ENCODE peak calls at places on chromosomes 1 and 21, in seven cellular contexts. V, J, X, K, S, R and A are unnamed samples. For H3K27me3, H3K36me3 and H3K9me3, the result is how much of the 10 kb centered on the place peaks cover.

GRCh38 chr1:228267962-228268890 is 60.4 kb downstream of the OBSCN start:
- DNase-seq in V (no peak), J (peak), X (no peak), K (no peak), S (no peak), R (no peak), A (no peak)

GRCh38 chr1:197775282-197776262 is at the start of gene DENND1B:
- DNase-seq in V (peak), J (peak), X (peak), K (peak), S (peak), R (peak), A (peak)

GRCh38 chr1:205505076-205505729 is 734 bp downstream of the CDK18 start:
- DNase-seq in V (no peak), J (peak), X (no peak), K (no peak), S (no peak), R (peak), A (no peak)

GRCh38 chr1:245810789-245811337 is 656.1 kb downstream of the KIF26B start:
- DNase-seq in V (no peak), J (no peak), X (no peak), K (no peak), S (no peak), R (no peak), A (no peak)

GRCh38 chr1:67888707-67889106 is 55.4 kb upstream of the GNG12 start:
- DNase-seq in V (no peak), J (peak), X (peak), K (no peak), S (no peak), R (no peak), A (no peak)

GRCh38 chr1:31627301-31627929 is 9.9 kb downstream of the HCRTR1 start:
- DNase-seq in V (peak), J (no peak), X (no peak), K (no peak), S (no peak), R (peak), A (no peak)

GRCh38 chr1:188763541-188763940 is 1714.1 kb downstream of the BRINP3 start:
- DNase-seq in V (no peak), J (no peak), X (no peak), K (no peak), S (no peak), R (no peak), A (no peak)

GRCh38 chr1:47684964-47685762 is 247.3 kb downstream of the FOXD2 start:
- DNase-seq in V (no peak), J (no peak), X (no peak), K (no peak), S (peak), R (peak), A (peak)

GRCh38 chr1:110607663-110608230 is 1.6 kb upstream of the KCNA2 start:
- DNase-seq in V (no peak), J (no peak), X (no peak), K (no peak), S (no peak), R (no peak), A (no peak)

GRCh38 chr1:25472494-25472893 is 41.8 kb downstream of the MACO1 start:
- DNase-seq in V (no peak), J (no peak), X (no peak), K (no peak), S (no peak), R (no peak), A (no peak)

GRCh38 chr1:152926091-152926490 is 17.7 kb downstream of the IVL start:
- DNase-seq in V (no peak), J (no peak), X (no peak), K (no peak), S (no peak), R (no peak), A (peak)

GRCh38 chr1:90717356-90717664 is 208 bp upstream of the BARHL2 start:
- DNase-seq in V (no peak), J (no peak), X (no peak), K (no peak), S (no peak), R (no peak), A (no peak)

GRCh38 chr1:192564099-192564498 is 11.5 kb upstream of the RGS1 start:
- DNase-seq in V (no peak), J (no peak), X (no peak), K (no peak), S (no peak), R (no peak), A (no peak)

GRCh38 chr1:94056171-94056570 is 64.8 kb downstream of the ABCA4 start:
- DNase-seq in V (no peak), J (no peak), X (no peak), K (no peak), S (no peak), R (no peak), A (no peak)
- H3K27me3 ChIP-seq in V (under half), J (under half), X (under half), K (under half), S (under half), R (under half), A (under half)

GRCh38 chr1:112603541-112603940 is 15.4 kb downstream of the ST7L start:
- DNase-seq in V (no peak), J (no peak), X (no peak), K (no peak), S (no peak), R (no peak), A (no peak)
- H3K36me3 ChIP-seq in V (under half), J (under half), X (half or more), K (under half), S (half or more), R (under half), A (half or more)

DNA sequence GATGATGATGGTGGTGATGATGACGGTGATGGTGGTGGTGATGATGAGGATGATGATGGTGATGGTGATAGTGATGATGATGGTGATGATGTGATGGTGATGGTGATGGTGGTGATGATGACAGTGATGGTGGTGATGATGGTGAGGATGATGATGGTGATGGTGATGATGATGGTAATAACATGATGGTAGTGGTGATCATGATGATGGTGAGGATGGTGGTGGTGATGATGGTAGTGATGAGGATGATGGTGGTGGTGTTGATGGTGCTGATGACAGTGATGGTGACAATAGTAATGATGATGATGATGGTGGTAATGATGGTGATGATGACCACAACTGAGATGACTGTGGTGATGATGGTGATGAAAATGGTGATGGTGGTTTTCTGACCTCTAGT is 4.9 kb downstream of the ACTRT2 start:
- DNase-seq in V (no peak), J (no peak), X (no peak), K (no peak), S (no peak), R (no peak), A (no peak)
- H3K9me3 ChIP-seq in V (under half), J (under half), X (under half), K (under half), S (under half), R (under half), A (under half)

GRCh38 chr1:118985611-118986290 is 2.4 kb downstream of the TBX15 start:
- DNase-seq in V (no peak), J (no peak), X (no peak), K (no peak), S (no peak), R (no peak), A (peak)
- H3K27me3 ChIP-seq in V (half or more), J (half or more), X (under half), K (under half), S (under half), R (half or more), A (under half)

DNA sequence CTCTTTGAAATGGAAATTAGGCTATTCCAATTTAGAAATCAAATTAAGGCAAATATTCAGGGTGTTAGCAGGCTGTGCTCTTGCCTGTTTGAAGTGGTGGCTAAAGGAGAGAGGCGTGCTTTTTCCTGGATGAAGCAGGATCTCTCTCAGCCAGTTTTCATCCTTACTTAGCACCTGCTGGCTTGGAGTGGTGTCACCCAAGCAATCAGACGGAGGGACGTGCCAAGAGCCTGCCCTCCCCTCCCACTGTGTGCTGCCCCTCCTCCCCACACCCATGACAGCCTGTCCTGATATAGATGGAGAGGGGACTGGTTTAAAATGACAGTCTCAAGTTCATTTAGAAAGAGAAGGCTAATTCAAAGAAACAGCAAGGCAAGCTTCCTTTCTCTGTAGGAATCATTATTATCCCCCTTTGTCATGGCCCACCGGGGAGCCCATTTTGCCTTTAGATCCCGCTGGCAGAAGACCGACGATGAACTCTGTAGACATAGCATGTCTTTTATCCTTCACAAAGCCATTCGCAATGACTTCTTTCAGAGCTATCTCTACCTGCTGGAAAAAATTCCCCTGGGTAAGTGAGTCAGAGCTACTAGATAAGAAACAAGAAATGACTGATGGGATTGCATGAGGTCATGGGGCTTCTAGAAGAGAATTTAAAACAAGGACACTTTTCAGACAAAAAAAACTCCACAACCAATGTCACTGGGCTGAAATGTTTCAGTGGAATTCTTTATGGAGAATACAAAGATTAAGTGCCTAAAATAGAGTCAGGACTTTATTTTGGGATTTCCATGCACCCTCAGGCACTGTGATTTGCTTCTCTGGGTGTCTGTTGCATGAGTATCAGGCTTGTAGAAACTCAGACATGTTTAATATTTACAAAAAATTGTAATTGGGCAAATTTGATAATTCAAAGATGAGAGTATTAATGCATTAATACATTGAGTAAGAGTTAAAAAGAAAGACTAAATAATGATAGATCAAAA is at the start of gene NTMT2:
- DNase-seq in V (peak), J (peak), X (no peak), K (no peak), S (no peak), R (no peak), A (no peak)
- H3K36me3 ChIP-seq in V (under half), J (under half), X (under half), K (under half), S (under half), R (under half), A (under half)

DNA sequence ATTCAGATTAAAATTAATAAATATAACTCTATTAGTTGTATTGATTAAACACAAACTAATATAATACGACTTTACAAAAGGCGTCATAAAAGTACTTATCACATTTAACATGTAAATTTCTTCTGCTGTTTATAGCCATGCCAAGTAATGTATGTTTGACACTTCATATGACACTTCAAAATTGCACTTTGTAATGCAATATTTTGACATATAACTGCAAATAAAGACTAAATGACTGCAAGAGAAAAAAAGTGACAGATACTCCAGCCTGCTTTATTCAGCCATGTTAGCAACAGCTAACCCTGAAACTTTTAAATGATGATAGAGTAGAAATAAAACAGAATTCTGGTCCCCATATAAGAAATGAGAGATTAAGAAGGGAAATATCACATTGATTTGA is 1238.0 kb downstream of the MRPL39 start:
- DNase-seq in V (no peak), J (no peak), X (no peak), K (no peak), S (no peak), R (no peak), A (no peak)
- H3K9me3 ChIP-seq in V (under half), J (under half), X (under half), K (under half), S (under half), R (under half), A (under half)

DNA sequence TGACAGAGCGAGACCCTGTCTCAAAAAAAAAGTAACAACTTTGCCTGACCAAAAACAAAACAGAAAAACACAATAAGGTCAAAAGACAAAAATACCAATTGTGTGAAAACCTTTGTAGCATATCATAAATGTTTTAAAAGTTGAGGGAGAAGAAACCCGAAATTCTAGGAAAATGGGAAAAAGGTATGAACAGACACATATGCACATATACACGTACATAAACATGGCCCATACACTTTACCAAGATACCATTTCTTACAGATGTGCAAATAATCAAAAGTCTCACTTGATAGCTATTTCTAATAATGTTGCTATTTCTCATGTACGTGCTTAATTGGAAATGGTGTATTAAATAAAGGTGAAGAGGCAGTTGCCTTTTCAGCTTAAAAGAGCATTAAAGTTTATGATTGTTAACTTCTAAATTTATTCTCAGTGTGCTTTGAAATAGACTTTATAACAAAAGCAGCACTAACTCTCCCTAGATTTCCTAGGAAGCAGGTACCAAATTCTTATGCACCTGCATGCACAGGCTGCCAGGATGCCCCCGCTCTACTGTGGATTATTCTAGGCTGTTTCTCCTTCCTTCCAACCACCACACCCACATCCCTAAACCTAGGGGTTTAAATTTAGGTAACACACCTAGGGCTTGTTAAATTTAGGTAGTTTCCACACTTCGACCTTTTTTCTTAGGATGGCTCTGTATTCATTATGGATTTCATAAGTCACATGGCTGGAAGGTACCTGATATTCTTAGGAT is 33.8 kb downstream of the ADARB1 start:
- DNase-seq in V (no peak), J (no peak), X (no peak), K (no peak), S (no peak), R (no peak), A (no peak)
- H3K27me3 ChIP-seq in V (under half), J (under half), X (under half), K (under half), S (under half), R (under half), A (under half)

DNA sequence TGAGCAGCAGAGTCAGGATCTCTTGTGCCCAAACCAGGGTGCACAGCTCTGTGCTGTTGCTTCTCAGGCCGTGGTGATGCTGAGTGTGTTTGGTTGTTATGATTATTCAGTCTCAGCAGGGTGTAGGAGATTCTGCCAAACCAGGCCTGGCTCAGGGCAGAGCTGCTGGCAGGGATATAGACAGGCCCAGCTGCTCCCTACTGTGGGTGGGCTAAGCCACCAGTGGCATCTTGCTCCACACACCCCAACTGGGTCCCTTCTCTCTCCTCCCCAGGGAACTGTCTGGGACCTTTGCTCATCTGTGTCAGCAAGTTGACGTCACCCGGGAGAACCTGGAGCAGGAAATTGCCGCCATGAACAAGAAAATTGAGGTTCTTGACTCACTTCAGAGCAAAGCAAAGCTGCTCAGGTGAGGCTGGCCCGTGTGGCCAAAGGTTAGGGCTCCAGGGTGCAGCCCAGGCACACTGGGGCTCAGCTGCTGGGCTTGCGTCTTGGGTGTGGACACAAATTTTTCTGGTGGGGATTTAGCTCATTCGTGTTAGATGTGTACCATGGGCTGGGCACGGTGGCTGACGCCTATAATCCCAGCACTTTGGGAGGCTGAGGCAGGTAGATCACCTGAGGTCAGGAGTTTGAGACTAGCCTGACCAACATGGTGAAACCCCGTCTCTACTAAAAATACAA is 9.8 kb upstream of the MIIP start:
- DNase-seq in V (no peak), J (no peak), X (no peak), K (no peak), S (no peak), R (no peak), A (peak)
- H3K36me3 ChIP-seq in V (under half), J (half or more), X (half or more), K (under half), S (half or more), R (half or more), A (half or more)

GRCh38 chr1:248111157-248111556 is 16.2 kb downstream of the OR2L13 start:
- DNase-seq in V (no peak), J (no peak), X (no peak), K (no peak), S (no peak), R (no peak), A (no peak)
- H3K9me3 ChIP-seq in V (under half), J (under half), X (under half), K (under half), S (under half), R (under half), A (under half)

DNA sequence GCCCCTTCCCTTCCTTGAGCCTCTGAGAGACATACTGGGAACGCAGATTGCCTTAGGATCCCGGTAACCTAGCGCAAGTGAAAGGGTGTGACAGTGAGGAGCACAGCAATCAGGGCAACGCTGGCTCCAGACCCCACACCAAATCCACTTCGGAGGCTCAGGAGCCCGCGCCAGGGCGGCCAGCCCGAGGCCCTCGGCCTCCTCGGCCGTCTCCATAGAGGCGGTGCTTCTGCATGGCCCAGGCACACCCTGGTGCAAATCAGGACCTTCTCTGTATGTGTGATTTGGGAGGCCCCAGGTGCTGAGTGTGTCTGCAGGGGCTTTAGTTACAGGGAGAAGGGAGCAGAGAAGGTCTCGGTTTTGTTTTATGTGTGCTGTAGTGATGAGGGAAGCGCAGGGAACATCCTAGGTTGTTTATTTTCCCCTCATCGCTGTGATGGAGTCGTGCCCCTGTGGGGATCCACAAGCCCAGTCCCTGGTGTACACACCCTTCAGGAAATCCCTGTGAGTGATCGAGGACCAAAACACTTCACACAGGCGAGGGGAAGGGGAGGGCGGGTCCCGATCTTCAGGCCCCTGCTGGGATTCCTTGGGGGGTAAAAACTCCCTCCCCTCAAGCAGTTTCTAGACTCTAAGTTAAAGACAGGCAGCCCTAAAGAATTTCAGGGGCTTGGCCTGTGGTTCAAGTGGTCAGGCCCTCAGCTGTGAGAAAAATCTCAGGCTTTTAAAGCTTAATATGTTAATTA is 9.4 kb downstream of the KIAA1614 start:
- DNase-seq in V (no peak), J (no peak), X (no peak), K (no peak), S (no peak), R (no peak), A (no peak)
- H3K27me3 ChIP-seq in V (under half), J (under half), X (under half), K (under half), S (under half), R (under half), A (under half)